ENCODE peak calls at places on chromosomes 2 and 18, in nine cellular contexts. Z, Y, P, S, M, L, J, G and X are unnamed samples.

GRCh38 chr2:127173073-127173472 is 47.0 kb downstream of the CYP27C1 start:
- DNase-seq in G (no peak), S (no peak), L (peak), Z (no peak), P (no peak), J (no peak), Y (no peak), M (no peak), X (no peak)

GRCh38 chr18:76425299-76426101 is 69.5 kb downstream of the ZNF516 start:
- DNase-seq in G (no peak), J (peak), Z (no peak), S (no peak), P (no peak), Y (no peak), L (no peak), M (no peak), X (no peak)

GRCh38 chr2:60463249-60463648 is 90.2 kb downstream of the BCL11A start:
- DNase-seq in M (no peak), G (no peak), L (no peak), P (no peak), Y (no peak), S (no peak), Z (no peak), J (no peak), X (no peak)

GRCh38 chr2:55099878-55100820 is 49.9 kb upstream of the RTN4 start:
- DNase-seq in J (no peak), M (no peak), L (peak), G (no peak), Y (no peak), S (no peak), Z (no peak), P (no peak), X (peak)

GRCh38 chr2:179106342-179107178 is 56.6 kb upstream of the CCDC141 start:
- DNase-seq in P (peak), M (peak), G (peak), J (no peak), S (peak), Z (no peak), L (peak), Y (peak), X (peak)

GRCh38 chr2:31108887-31109286 is 29.4 kb downstream of the GALNT14 start:
- DNase-seq in G (no peak), Z (no peak), Y (no peak), P (no peak), S (no peak), L (no peak), J (no peak), M (no peak), X (no peak)

GRCh38 chr2:131062066-131062465 is 31.2 kb downstream of the FAM168B start:
- DNase-seq in G (no peak), M (no peak), Y (no peak), L (peak), J (no peak), S (no peak), P (no peak), Z (no peak), X (no peak)

GRCh38 chr2:239473211-239473805 is 72.5 kb upstream of the HDAC4 start:
- DNase-seq in G (no peak), Y (no peak), J (no peak), P (no peak), M (no peak), Z (no peak), S (no peak), L (no peak), X (no peak)

GRCh38 chr2:144409241-144409640 is 110.7 kb downstream of the ZEB2 start:
- DNase-seq in L (no peak), S (no peak), P (no peak), J (no peak), Z (no peak), G (no peak), M (no peak), Y (no peak), X (no peak)

GRCh38 chr2:218703341-218703740 is 7.3 kb upstream of the TTLL4 start:
- DNase-seq in M (no peak), G (no peak), Y (no peak), J (no peak), P (no peak), L (no peak), Z (no peak), S (no peak), X (no peak)

GRCh38 chr18:61628085-61628484 is 264.7 kb downstream of the RNF152 start:
- DNase-seq in Y (no peak), G (no peak), S (no peak), J (no peak), L (peak), P (no peak), Z (no peak), M (no peak), X (no peak)

GRCh38 chr2:31129835-31130561 is 8.2 kb downstream of the GALNT14 start:
- DNase-seq in Z (no peak), Y (no peak), L (no peak), J (no peak), S (peak), G (no peak), M (no peak), P (no peak), X (no peak)

GRCh38 chr2:133004623-133005022 is 334.6 kb upstream of the LYPD1 start:
- DNase-seq in G (no peak), M (no peak), L (no peak), Z (no peak), S (no peak), P (no peak), J (no peak), Y (no peak), X (no peak)

GRCh38 chr2:74188696-74189095 is 9.7 kb upstream of the MTHFD2 start:
- DNase-seq in S (no peak), Z (no peak), L (no peak), J (no peak), M (no peak), Y (no peak), G (no peak), P (no peak), X (no peak)

GRCh38 chr2:180443896-180444295 is 436.8 kb upstream of the CWC22 start:
- DNase-seq in Y (no peak), S (no peak), P (no peak), M (no peak), Z (no peak), J (no peak), G (no peak), L (no peak), X (peak)

GRCh38 chr2:32289165-32290054 is 11.7 kb downstream of the YIPF4 start:
- DNase-seq in J (no peak), M (no peak), S (no peak), Z (no peak), Y (peak), G (no peak), P (peak), L (peak), X (peak)

GRCh38 chr2:207283356-207283755 is 117.6 kb upstream of the KLF7 start:
- DNase-seq in L (peak), P (no peak), Z (no peak), M (no peak), G (no peak), J (no peak), Y (no peak), S (no peak), X (peak)

GRCh38 chr18:36446059-36446458 is 148.5 kb downstream of the FHOD3 start:
- DNase-seq in G (no peak), S (peak), Z (no peak), P (no peak), M (no peak), J (no peak), Y (no peak), L (no peak), X (no peak)

GRCh38 chr2:103809946-103810345 is 1044.0 kb upstream of the POU3F3 start:
- DNase-seq in S (no peak), J (no peak), Z (no peak), G (no peak), Y (no peak), L (no peak), P (no peak), M (no peak), X (no peak)

DNA sequence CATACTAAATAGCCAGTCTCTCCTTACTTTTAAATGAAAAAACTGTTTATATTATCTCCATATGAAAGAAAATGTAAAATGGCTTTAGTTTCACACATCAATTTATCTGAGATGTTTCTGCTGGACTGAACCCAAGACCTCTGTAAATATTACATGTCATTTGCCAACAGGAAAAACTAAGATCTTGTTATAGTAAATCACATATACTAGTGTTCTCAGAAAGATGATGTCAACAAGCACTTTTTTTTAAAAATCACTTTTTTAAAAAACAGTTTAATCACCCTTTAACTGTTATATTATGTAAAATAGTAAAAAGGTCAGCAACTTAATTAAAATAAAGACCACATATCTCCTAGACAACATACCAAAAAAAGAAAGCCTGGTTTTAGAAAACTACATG is 46.3 kb downstream of the PTPN2 start:
- DNase-seq in L (no peak), P (no peak), M (no peak), G (no peak), J (no peak), S (no peak), Z (no peak), Y (no peak), X (no peak)
- H3K4me3 ChIP-seq in L (no peak), P (no peak), M (no peak), G (peak), J (no peak), S (no peak), Z (no peak), Y (no peak), X (peak)

GRCh38 chr2:157874997-157875719 is 972 bp downstream of the ACVR1 start:
- DNase-seq in Y (no peak), M (no peak), J (no peak), G (no peak), Z (peak), P (no peak), S (peak), L (peak), X (peak)

GRCh38 chr2:157876066-157876770 is at the start of gene ACVR1:
- DNase-seq in S (peak), J (peak), G (no peak), M (peak), P (peak), L (peak), Z (peak), Y (peak), X (peak)

GRCh38 chr2:157874278-157874825 is 1.8 kb downstream of the ACVR1 start:
- DNase-seq in P (no peak), M (no peak), L (peak), S (peak), G (no peak), Z (no peak), J (no peak), Y (no peak), X (no peak)

GRCh38 chr2:157876771-157877108 is 610 bp upstream of the ACVR1 start:
- DNase-seq in L (no peak), P (no peak), G (no peak), S (no peak), Y (no peak), J (no peak), Z (no peak), M (no peak), X (no peak)

DNA sequence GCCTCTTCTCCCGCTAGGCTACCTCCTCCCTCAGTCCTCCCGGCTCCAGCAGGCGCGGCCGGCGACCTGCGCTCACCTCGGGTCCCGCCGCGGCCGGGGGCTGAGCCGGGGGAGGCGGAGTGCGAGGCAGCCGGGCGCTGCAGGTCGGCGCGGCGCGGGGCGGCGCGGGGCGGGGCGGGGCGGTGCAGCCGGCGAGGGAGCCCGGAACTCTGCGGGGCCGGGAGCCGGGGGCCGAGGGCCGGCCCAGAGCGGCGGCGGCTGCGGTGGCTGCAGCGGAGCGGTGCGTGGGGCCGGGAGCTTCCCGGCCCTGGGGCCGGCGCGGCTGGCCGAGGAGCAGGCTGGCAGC is 437 bp downstream of the ACVR1 start:
- DNase-seq in M (peak), Y (no peak), G (no peak), Z (peak), J (no peak), L (peak), P (peak), S (no peak), X (no peak)
- TF ChIP-seq MAX in M (no peak), Y (no peak), G (no peak), Z (no peak), J (no peak), L (no peak), P (peak), S (no peak), X (no peak)

DNA sequence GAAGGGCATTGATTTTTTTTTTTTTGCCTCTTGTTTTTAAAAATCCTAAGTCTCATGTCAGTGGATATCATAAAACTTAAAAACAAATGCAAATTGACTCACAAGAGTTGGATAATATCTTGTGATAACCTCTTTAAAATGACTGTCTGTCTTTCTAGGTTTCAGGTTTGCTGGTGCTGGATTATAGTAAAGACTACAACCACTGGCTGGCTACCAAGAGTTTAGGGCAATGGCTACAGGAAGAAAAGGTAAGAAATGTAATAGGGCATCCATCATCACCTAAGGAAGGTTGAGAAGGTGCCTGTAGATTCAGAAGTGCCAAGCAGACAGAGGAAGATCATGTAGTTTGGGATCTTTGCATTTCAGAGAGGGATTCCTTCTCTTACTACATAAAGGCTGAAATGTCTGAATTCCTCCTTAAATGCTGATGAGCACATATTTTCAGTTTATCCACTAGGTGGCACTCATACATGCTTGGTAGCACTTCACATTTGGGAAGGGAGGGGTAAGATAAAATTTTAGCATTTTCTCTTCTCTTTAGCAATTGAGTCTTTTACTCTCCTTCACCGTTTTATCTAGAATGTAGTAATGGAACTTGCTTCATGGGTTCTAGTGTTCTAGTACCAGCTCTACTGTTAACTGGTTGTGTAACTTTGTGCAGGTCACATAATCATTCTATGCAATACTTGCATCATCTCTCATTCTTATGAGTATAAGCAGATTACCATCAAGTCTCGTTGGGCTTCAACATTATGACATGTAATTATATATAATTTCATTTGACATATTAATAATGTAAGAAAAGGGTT is 21.1 kb downstream of the CPS1 start:
- DNase-seq in L (peak), M (peak), Y (peak), S (peak), G (peak), P (peak), Z (peak), J (no peak), X (peak)
- TF ChIP-seq CTCF in L (peak), M (peak), Y (peak), S (peak), G (peak), P (peak), Z (peak), J (peak), X (peak)

DNA sequence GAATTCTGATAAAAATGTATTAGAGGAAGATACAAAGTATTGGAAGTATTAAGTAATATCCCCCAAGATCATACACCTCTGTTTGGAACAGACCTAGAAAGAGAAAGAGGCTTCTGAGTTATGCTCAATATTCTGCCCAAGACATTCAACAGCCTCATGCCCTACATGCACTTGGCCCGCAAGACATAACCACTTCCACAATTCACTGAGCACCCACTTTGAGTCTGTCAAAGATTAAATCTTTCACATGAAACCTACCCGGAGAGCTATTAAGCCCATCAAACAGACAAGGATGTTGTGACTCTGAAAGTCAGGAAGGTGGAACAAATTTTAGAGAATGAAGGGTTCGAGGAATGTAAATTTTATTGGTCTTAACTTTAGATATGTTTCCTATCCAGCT is 344.7 kb upstream of the SYT4 start:
- DNase-seq in Z (no peak), G (no peak), P (no peak), L (no peak), M (no peak), Y (no peak), S (no peak), J (no peak), X (no peak)
- H3K4me3 ChIP-seq in Z (no peak), G (no peak), P (no peak), L (no peak), M (no peak), Y (no peak), S (no peak), J (no peak), X (no peak)